ENCODE peak calls at places on chromosomes 12 and 14, in eight cellular contexts. F, C, U, H, I, B, M and L are unnamed samples.

GRCh38 chr12:120630139-120630895 is 10.1 kb upstream of the CABP1 start:
- DNase-seq in F (no peak), C (peak; percentile 31), U (no peak), H (no peak), I (no peak), B (no peak), M (no peak), L (no peak)

GRCh38 chr12:106767954-106768501 is 6.5 kb upstream of the RIC8B start:
- DNase-seq in F (no peak), C (no peak), U (no peak), H (no peak), I (no peak), B (no peak), M (no peak), L (no peak)

GRCh38 chr12:47722136-47722834 is 3.0 kb downstream of the ENDOU start:
- DNase-seq in F (no peak), C (no peak), U (no peak), H (no peak), I (no peak), B (no peak), M (no peak), L (no peak)

GRCh38 chr14:72389200-72389599 is 457.0 kb downstream of the RGS6 start:
- DNase-seq in F (no peak), C (no peak), U (no peak), H (no peak), I (no peak), B (no peak), M (no peak), L (no peak)

GRCh38 chr14:93013368-93013719 is 90.4 kb downstream of the CHGA start:
- DNase-seq in F (no peak), C (no peak), U (peak; percentile 36), H (no peak), I (no peak), B (peak; percentile 28), M (no peak), L (no peak)

GRCh38 chr12:54082402-54082892 is 28.8 kb downstream of the HOXC4 start:
- DNase-seq in F (peak; percentile 9), C (peak; percentile 10), U (peak; percentile 26), H (no peak), I (no peak), B (no peak), M (no peak), L (no peak)

GRCh38 chr12:54933381-54933780 is 51.2 kb downstream of the TESPA1 start:
- DNase-seq in F (no peak), C (no peak), U (peak; percentile 18), H (no peak), I (no peak), B (no peak), M (no peak), L (no peak)

GRCh38 chr14:74356892-74357575 is 8.8 kb downstream of the VRTN start:
- DNase-seq in F (no peak), C (no peak), U (no peak), H (no peak), I (no peak), B (no peak), M (no peak), L (no peak)

GRCh38 chr14:34012978-34013713 is 62.3 kb upstream of the EGLN3 start:
- DNase-seq in F (no peak), C (no peak), U (no peak), H (peak; percentile 69), I (no peak), B (no peak), M (no peak), L (no peak)

GRCh38 chr12:7122876-7123769 is 5.6 kb downstream of the RBP5 start:
- DNase-seq in F (no peak), C (no peak), U (no peak), H (no peak), I (no peak), B (no peak), M (no peak), L (no peak)

GRCh38 chr14:74941676-74942097 is 13.7 kb downstream of the PGF start:
- DNase-seq in F (no peak), C (peak; percentile 75), U (peak; percentile 70), H (no peak), I (peak; percentile 35), B (no peak), M (no peak), L (no peak)

GRCh38 chr14:59332727-59333126 is 132.5 kb downstream of the GPR135 start:
- DNase-seq in F (no peak), C (no peak), U (peak; percentile 91), H (no peak), I (no peak), B (peak; percentile 70), M (no peak), L (no peak)

GRCh38 chr12:78028426-78028825 is 197.7 kb downstream of the NAV3 start:
- DNase-seq in F (no peak), C (no peak), U (no peak), H (no peak), I (no peak), B (no peak), M (no peak), L (no peak)

GRCh38 chr12:50050410-50051280 is 6.8 kb upstream of the ASIC1 start:
- DNase-seq in F (no peak), C (peak; percentile 46), U (peak; percentile 69), H (no peak), I (no peak), B (no peak), M (no peak), L (no peak)